ENCODE peak calls at places on chromosomes 2 and 18, in seven cellular contexts. Q, L, O, P, Y, W and S are unnamed samples.

GRCh38 chr2:30871980-30872789 is 64.9 kb upstream of the CAPN13 start:
- DNase-seq in Q (no peak), L (no peak), O (no peak), P (no peak), Y (no peak), W (no peak), S (no peak)

GRCh38 chr18:37520508-37520907 is 45.1 kb downstream of the CELF4 start:
- DNase-seq in Q (no peak), L (no peak), O (no peak), P (no peak), Y (no peak), W (no peak), S (no peak)

GRCh38 chr2:71552861-71553301 is 99.5 kb downstream of the DYSF start:
- DNase-seq in Q (no peak), L (no peak), O (no peak), P (no peak), Y (no peak), W (no peak), S (no peak)

GRCh38 chr2:133561045-133561852 is 7.0 kb downstream of the NCKAP5 start:
- DNase-seq in Q (peak; percentile 81), L (no peak), O (no peak), P (no peak), Y (peak; percentile 66), W (no peak), S (peak; percentile 75)

GRCh38 chr2:99032786-99033185 is 96.8 kb upstream of the CRACDL start:
- DNase-seq in Q (peak; percentile 45), L (no peak), O (no peak), P (no peak), Y (no peak), W (no peak), S (no peak)

GRCh38 chr2:8552264-8552913 is 129.5 kb upstream of the ID2 start:
- DNase-seq in Q (no peak), L (no peak), O (no peak), P (no peak), Y (no peak), W (peak; percentile 28), S (no peak)

GRCh38 chr2:157404363-157404762 is 39.5 kb downstream of the CYTIP start:
- DNase-seq in Q (peak; percentile 2), L (peak; percentile 66), O (peak; percentile 47), P (no peak), Y (peak; percentile 16), W (peak; percentile 61), S (peak; percentile 87)

GRCh38 chr2:18171191-18172139 is 293.0 kb downstream of the KCNS3 start:
- DNase-seq in Q (peak; percentile 8), L (no peak), O (no peak), P (no peak), Y (peak; percentile 69), W (no peak), S (no peak)

GRCh38 chr2:25558262-25558661 is 115.1 kb downstream of the DTNB start:
- DNase-seq in Q (peak; percentile 86), L (no peak), O (peak; percentile 23), P (peak; percentile 27), Y (peak; percentile 66), W (no peak), S (peak; percentile 65)

GRCh38 chr2:126662623-126663022 is 6.7 kb downstream of the GYPC start:
- DNase-seq in Q (no peak), L (peak; percentile 36), O (no peak), P (no peak), Y (no peak), W (no peak), S (no peak)

GRCh38 chr2:149650006-149650405 is 62.4 kb upstream of the MMADHC start:
- DNase-seq in Q (no peak), L (no peak), O (no peak), P (no peak), Y (no peak), W (no peak), S (no peak)

GRCh38 chr18:48994044-48994651 is 43.4 kb upstream of the SMAD7 start:
- DNase-seq in Q (peak; percentile 72), L (no peak), O (no peak), P (no peak), Y (peak; percentile 68), W (no peak), S (no peak)

GRCh38 chr2:120344991-120345975 is 653 bp upstream of the INHBB start:
- DNase-seq in Q (peak; percentile 39), L (no peak), O (peak; percentile 43), P (no peak), Y (peak; percentile 64), W (peak; percentile 5), S (no peak)

GRCh38 chr2:23347516-23348481 is 37.2 kb upstream of the KLHL29 start:
- DNase-seq in Q (no peak), L (no peak), O (no peak), P (no peak), Y (no peak), W (no peak), S (no peak)

GRCh38 chr2:109467701-109468100 is 146.1 kb downstream of the SEPTIN10 start:
- DNase-seq in Q (no peak), L (no peak), O (no peak), P (no peak), Y (no peak), W (no peak), S (no peak)

GRCh38 chr18:28365406-28365805 is 188.5 kb upstream of the CDH2 start:
- DNase-seq in Q (peak; percentile 75), L (no peak), O (no peak), P (no peak), Y (peak; percentile 12), W (no peak), S (no peak)

GRCh38 chr18:2108581-2108980 is 462.7 kb downstream of the METTL4 start:
- DNase-seq in Q (peak; percentile 34), L (no peak), O (no peak), P (no peak), Y (peak; percentile 10), W (no peak), S (no peak)

GRCh38 chr2:185833864-185834263 is 95.3 kb downstream of the FSIP2 start:
- DNase-seq in Q (peak; percentile 37), L (no peak), O (no peak), P (no peak), Y (no peak), W (no peak), S (no peak)

GRCh38 chr2:207046642-207047213 is 107.4 kb downstream of the CPO start:
- DNase-seq in Q (peak; percentile 55), L (peak; percentile 30), O (no peak), P (no peak), Y (peak; percentile 56), W (no peak), S (peak; percentile 40)

GRCh38 chr2:138846216-138846821 is 66.1 kb upstream of the NXPH2 start:
- DNase-seq in Q (peak; percentile 64), L (no peak), O (no peak), P (peak; percentile 6), Y (peak; percentile 43), W (no peak), S (peak; percentile 64)

GRCh38 chr2:191204443-191204842 is 40.8 kb upstream of the MYO1B start:
- DNase-seq in Q (no peak), L (no peak), O (no peak), P (no peak), Y (no peak), W (peak; percentile 24), S (peak; percentile 59)

GRCh38 chr2:173400760-173401159 is 46.1 kb downstream of the CDCA7 start:
- DNase-seq in Q (peak; percentile 45), L (no peak), O (no peak), P (no peak), Y (no peak), W (no peak), S (no peak)

GRCh38 chr2:66845307-66845706 is 410.4 kb downstream of the MEIS1 start:
- DNase-seq in Q (peak; percentile 43), L (no peak), O (no peak), P (no peak), Y (no peak), W (no peak), S (no peak)

GRCh38 chr2:78418041-78418440 is 607.5 kb upstream of the REG3G start:
- DNase-seq in Q (no peak), L (no peak), O (no peak), P (no peak), Y (no peak), W (no peak), S (no peak)

GRCh38 chr2:101697794-101698418 is 399 bp downstream of the MAP4K4 start:
- DNase-seq in Q (no peak), L (peak; percentile 27), O (peak; percentile 30), P (no peak), Y (peak; percentile 62), W (no peak), S (no peak)